ENCODE peak calls at places on chromosomes 5 and 9, in five cellular contexts. K is stromal cell of bone marrow, H is GDM1, W is NCI-H146, I is WTC11. D is an unnamed sample.

GRCh38 chr9:129283705-129284606 is 105.9 kb upstream of the IER5L start:
- DNase-seq in K (no peak), H (no peak), W (no peak), I (no peak), D (no peak)

GRCh38 chr5:14687023-14687665 is 22.6 kb downstream of the OTULIN start:
- DNase-seq in K (no peak), H (no peak), W (no peak), I (no peak), D (peak; percentile 20)

GRCh38 chr5:126373621-126374416 is 49.4 kb upstream of the GRAMD2B start:
- DNase-seq in K (no peak), H (no peak), W (no peak), I (no peak), D (no peak)

GRCh38 chr9:130296783-130297055 is 31.2 kb downstream of the HMCN2 start:
- DNase-seq in K (no peak), H (no peak), W (no peak), I (no peak), D (no peak)

GRCh38 chr9:79768199-79768598 is 196.4 kb downstream of the TLE4 start:
- DNase-seq in K (no peak), H (no peak), W (no peak), I (no peak), D (no peak)

GRCh38 chr9:124913378-124913777 is 27.5 kb downstream of the GOLGA1 start:
- DNase-seq in K (no peak), H (no peak), W (no peak), I (no peak), D (no peak)

GRCh38 chr5:103918668-103919367 is 356.2 kb upstream of the NUDT12 start:
- DNase-seq in K (peak; percentile 41), H (no peak), W (peak; percentile 34), I (no peak), D (peak; percentile 80)

GRCh38 chr9:73133042-73133651 is 18.5 kb upstream of the ANXA1 start:
- DNase-seq in K (no peak), H (no peak), W (no peak), I (no peak), D (no peak)

GRCh38 chr9:3858961-3859360 is 333.2 kb upstream of the RFX3 start:
- DNase-seq in K (no peak), H (no peak), W (no peak), I (no peak), D (no peak)

GRCh38 chr5:98784411-98784810 is 10.9 kb downstream of the RGMB start:
- DNase-seq in K (no peak), H (no peak), W (no peak), I (no peak), D (no peak)

GRCh38 chr5:158302029-158302428 is 443.1 kb upstream of the CLINT1 start:
- DNase-seq in K (no peak), H (no peak), W (no peak), I (no peak), D (no peak)

GRCh38 chr9:19934301-19934868 is 145.5 kb upstream of the SLC24A2 start:
- DNase-seq in K (no peak), H (no peak), W (no peak), I (peak; percentile 62), D (no peak)

GRCh38 chr9:16460711-16461110 is 409.8 kb downstream of the BNC2 start:
- DNase-seq in K (no peak), H (no peak), W (no peak), I (no peak), D (no peak)

GRCh38 chr5:139389701-139390638 is at the start of gene MZB1:
- DNase-seq in K (no peak), H (no peak), W (no peak), I (no peak), D (no peak)

GRCh38 chr5:90484540-90484939 is 9.9 kb downstream of the POLR3G start:
- DNase-seq in K (no peak), H (no peak), W (no peak), I (no peak), D (no peak)

GRCh38 chr5:16674750-16675149 is 58.0 kb upstream of the RETREG1 start:
- DNase-seq in K (no peak), H (no peak), W (no peak), I (no peak), D (no peak)

GRCh38 chr5:39178171-39178570 is 41.2 kb downstream of the FYB1 start:
- DNase-seq in K (no peak), H (no peak), W (no peak), I (no peak), D (peak; percentile 98)

GRCh38 chr9:18520395-18520794 is 46.4 kb downstream of the ADAMTSL1 start:
- DNase-seq in K (no peak), H (no peak), W (peak; percentile 16), I (no peak), D (no peak)

GRCh38 chr5:134026521-134027202 is 21.9 kb upstream of the VDAC1 start:
- DNase-seq in K (no peak), H (peak; percentile 4), W (peak; percentile 69), I (peak; percentile 74), D (no peak)

GRCh38 chr9:8764041-8764440 is 964.5 kb upstream of the DMAC1 start:
- DNase-seq in K (no peak), H (no peak), W (no peak), I (no peak), D (no peak)

GRCh38 chr9:30478684-30479083 is 1905.8 kb upstream of the ACO1 start:
- DNase-seq in K (no peak), H (no peak), W (no peak), I (no peak), D (no peak)

GRCh38 chr9:127575875-127576778 is 36.0 kb upstream of the STXBP1 start:
- DNase-seq in K (no peak), H (no peak), W (no peak), I (no peak), D (no peak)

GRCh38 chr5:151255621-151256286 is 2.8 kb downstream of the GM2A start:
- DNase-seq in K (no peak), H (no peak), W (no peak), I (no peak), D (no peak)

GRCh38 chr5:7397005-7397546 is 1.1 kb downstream of the ADCY2 start:
- DNase-seq in K (peak; percentile 15), H (no peak), W (no peak), I (no peak), D (no peak)

GRCh38 chr5:157540124-157540523 is 35.5 kb downstream of the ADAM19 start:
- DNase-seq in K (no peak), H (no peak), W (no peak), I (no peak), D (no peak)

GRCh38 chr5:15034379-15034778 is 162.8 kb upstream of the ANKH start:
- DNase-seq in K (no peak), H (no peak), W (no peak), I (no peak), D (no peak)

GRCh38 chr5:179762781-179763176 is 30.2 kb downstream of the MAML1 start:
- DNase-seq in K (peak; percentile 33), H (no peak), W (no peak), I (no peak), D (no peak)